ENCODE peak calls at places on chromosomes 7 and 10, in eight cellular contexts. R is pancreas, I is adrenal gland, K is sigmoid colon, Q is fibroblast of lung, C is colonic mucosa, E is esophagus muscularis mucosa, A is spleen. M is an unnamed sample.
A peak's percentile ranks its signal among the peaks of the same experiment; 100 is the strongest.

GRCh38 chr10:1788401-1788800 is 51.1 kb upstream of the ADARB2 start:
- DNase-seq in E (no peak), Q (no peak), I (no peak), A (no peak), C (no peak), K (no peak), R (no peak), M (no peak)

GRCh38 chr10:37975407-37975991 is 948 bp downstream of the ZNF25 start:
- DNase-seq in A (no peak), K (no peak), R (no peak), C (no peak), I (no peak), E (no peak), Q (peak; percentile 34), M (no peak)

GRCh38 chr10:119104653-119105024 is 726 bp downstream of the DENND10 start:
- DNase-seq in Q (peak; percentile 18), I (no peak), C (peak; percentile 40), A (peak; percentile 88), E (no peak), K (peak; percentile 69), R (peak; percentile 21), M (peak; percentile 4)

GRCh38 chr10:32340596-32341180 is 6.3 kb downstream of the EPC1 start:
- DNase-seq in R (no peak), E (no peak), C (no peak), Q (no peak), K (no peak), I (no peak), A (no peak), M (no peak)

GRCh38 chr7:102967798-102968197 is 55.0 kb downstream of the LRRC17 start:
- DNase-seq in A (no peak), C (no peak), E (peak; percentile 0), I (no peak), K (no peak), Q (no peak), R (no peak), M (peak; percentile 87)

GRCh38 chr10:1015688-1016087 is 10.0 kb downstream of the IDI2 start:
- DNase-seq in Q (no peak), R (no peak), C (no peak), K (no peak), A (peak; percentile 24), E (no peak), I (peak; percentile 56), M (no peak)

GRCh38 chr7:140069298-140069949 is 6.7 kb upstream of the PARP12 start:
- DNase-seq in C (no peak), E (no peak), R (no peak), K (no peak), I (no peak), A (no peak), Q (no peak), M (no peak)

GRCh38 chr10:26215923-26216576 is 524 bp upstream of the GAD2 start:
- DNase-seq in C (no peak), K (no peak), A (no peak), R (peak; percentile 25), E (peak; percentile 90), Q (no peak), I (no peak), M (peak; percentile 13)

GRCh38 chr7:2004841-2005351 is 227.8 kb downstream of the MAD1L1 start:
- DNase-seq in K (peak; percentile 45), A (peak; percentile 68), C (no peak), Q (no peak), R (no peak), E (no peak), I (peak; percentile 4), M (no peak)

GRCh38 chr10:4316166-4316810 is 509.7 kb upstream of the AKR1E2 start:
- DNase-seq in Q (peak; percentile 89), E (no peak), A (no peak), R (no peak), C (no peak), I (no peak), K (peak; percentile 76), M (peak; percentile 95)

GRCh38 chr7:73519867-73520672 is 2.0 kb downstream of the BAZ1B start:
- DNase-seq in K (no peak), E (no peak), I (no peak), A (peak; percentile 62), C (peak; percentile 36), Q (no peak), R (no peak), M (no peak)

GRCh38 chr10:129966831-129967578 is 2.9 kb upstream of the EBF3 start:
- DNase-seq in I (no peak), A (peak; percentile 71), K (peak; percentile 52), Q (no peak), R (no peak), E (no peak), C (no peak), M (no peak)

GRCh38 chr7:149870701-149871483 is 2.9 kb upstream of the ATP6V0E2 start:
- DNase-seq in Q (no peak), R (no peak), K (no peak), A (no peak), E (no peak), C (peak; percentile 8), I (no peak), M (no peak)

GRCh38 chr10:132109341-132110072 is 43.8 kb downstream of the JAKMIP3 start:
- DNase-seq in R (no peak), C (no peak), I (peak; percentile 3), Q (peak; percentile 1), K (peak; percentile 64), A (no peak), E (no peak), M (no peak)

GRCh38 chr7:129728875-129729467 is 117.5 kb downstream of the NRF1 start:
- DNase-seq in K (no peak), Q (no peak), R (no peak), A (no peak), I (no peak), C (peak; percentile 23), E (no peak), M (no peak)

GRCh38 chr10:130464426-130464825 is 328.2 kb downstream of the GLRX3 start:
- DNase-seq in A (no peak), Q (no peak), I (no peak), R (no peak), C (no peak), E (peak; percentile 90), K (no peak), M (no peak)

GRCh38 chr10:44958196-44958896 is 1.3 kb upstream of the RASSF4 start:
- DNase-seq in R (no peak), K (peak; percentile 66), E (no peak), C (peak; percentile 18), I (peak; percentile 65), Q (no peak), A (peak; percentile 25), M (peak; percentile 83)

GRCh38 chr7:19079066-19079465 is 38.4 kb downstream of the TWIST1 start:
- DNase-seq in E (no peak), R (no peak), C (no peak), A (no peak), Q (peak; percentile 65), I (no peak), K (no peak), M (peak; percentile 33)

GRCh38 chr10:4073912-4074311 is 288.9 kb upstream of the KLF6 start:
- DNase-seq in E (no peak), A (no peak), R (no peak), K (no peak), I (no peak), Q (peak; percentile 81), C (no peak), M (peak; percentile 81)

GRCh38 chr10:14365231-14365744 is 34.6 kb upstream of the FRMD4A start:
- DNase-seq in Q (no peak), R (no peak), E (no peak), C (no peak), I (no peak), K (no peak), A (no peak), M (no peak)
- H3K4me1 ChIP-seq in Q (no peaks in the 10 kb centered on the region), R (no peaks in the 10 kb centered on the region), E (no peaks in the 10 kb centered on the region), C (no peaks in the 10 kb centered on the region), I (no peaks in the 10 kb centered on the region), K (no peaks in the 10 kb centered on the region), A (no peaks in the 10 kb centered on the region), M (peaks cover 7% of the 10 kb centered on the region)

GRCh38 chr7:30352169-30352568 is 67.8 kb downstream of the ZNRF2 start:
- DNase-seq in K (no peak), I (no peak), R (no peak), C (no peak), A (no peak), Q (no peak), E (no peak), M (no peak)
- TF ChIP-seq CTCF in K (no peak), I (no peak), R (no peak), C (no peak), A (no peak), Q (no peak), E (no peak), M (no peak)

DNA sequence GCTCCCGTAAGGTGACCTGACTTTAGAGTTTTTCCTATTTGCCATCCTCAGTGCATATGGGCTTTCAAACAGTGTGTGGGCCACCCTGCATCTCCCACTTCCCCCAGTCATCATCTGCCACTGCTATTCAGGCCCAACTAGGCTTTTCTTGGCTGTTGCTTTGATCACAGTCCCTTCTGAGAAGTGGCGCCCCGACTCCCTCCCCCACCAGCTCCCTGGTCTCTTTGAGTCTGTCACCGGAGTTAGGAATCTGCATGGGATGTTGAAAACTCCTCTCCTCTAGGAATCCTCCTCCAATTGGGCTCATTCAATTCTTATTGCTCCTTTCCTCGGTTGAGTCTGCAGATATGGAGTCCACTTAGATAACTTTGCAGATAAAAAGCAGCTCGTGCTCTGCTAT is 32.1 kb downstream of the HIF1AN start:
- DNase-seq in C (no peak), R (no peak), A (no peak), E (no peak), Q (no peak), I (no peak), K (no peak), M (no peak)
- H3K27me3 ChIP-seq in C (peaks cover 6% of the 10 kb centered on the region), R (no peaks in the 10 kb centered on the region), A (peaks cover 90% of the 10 kb centered on the region), E (peaks cover 45% of the 10 kb centered on the region), Q (peaks cover 40% of the 10 kb centered on the region), I (peaks cover 31% of the 10 kb centered on the region), K (peaks cover 59% of the 10 kb centered on the region), M (peaks cover 65% of the 10 kb centered on the region)

GRCh38 chr7:151429555-151430331 is 10.2 kb downstream of the CRYGN start:
- DNase-seq in Q (no peak), A (peak; percentile 74), R (peak; percentile 52), I (no peak), K (peak; percentile 59), E (no peak), C (no peak), M (no peak)
- H3K4me1 ChIP-seq in Q (peaks cover 17% of the 10 kb centered on the region), A (peaks cover 14% of the 10 kb centered on the region), R (no peaks in the 10 kb centered on the region), I (peaks cover 16% of the 10 kb centered on the region), K (peaks cover 24% of the 10 kb centered on the region), E (peaks cover 31% of the 10 kb centered on the region), C (no peaks in the 10 kb centered on the region), M (peaks cover 39% of the 10 kb centered on the region)

GRCh38 chr10:89734616-89735015 is 33.2 kb downstream of the KIF20B start:
- DNase-seq in I (no peak), K (no peak), R (no peak), A (no peak), C (no peak), E (no peak), Q (no peak), M (no peak)
- TF ChIP-seq CTCF in I (no peak), K (no peak), R (no peak), A (no peak), C (no peak), E (no peak), Q (no peak), M (no peak)

DNA sequence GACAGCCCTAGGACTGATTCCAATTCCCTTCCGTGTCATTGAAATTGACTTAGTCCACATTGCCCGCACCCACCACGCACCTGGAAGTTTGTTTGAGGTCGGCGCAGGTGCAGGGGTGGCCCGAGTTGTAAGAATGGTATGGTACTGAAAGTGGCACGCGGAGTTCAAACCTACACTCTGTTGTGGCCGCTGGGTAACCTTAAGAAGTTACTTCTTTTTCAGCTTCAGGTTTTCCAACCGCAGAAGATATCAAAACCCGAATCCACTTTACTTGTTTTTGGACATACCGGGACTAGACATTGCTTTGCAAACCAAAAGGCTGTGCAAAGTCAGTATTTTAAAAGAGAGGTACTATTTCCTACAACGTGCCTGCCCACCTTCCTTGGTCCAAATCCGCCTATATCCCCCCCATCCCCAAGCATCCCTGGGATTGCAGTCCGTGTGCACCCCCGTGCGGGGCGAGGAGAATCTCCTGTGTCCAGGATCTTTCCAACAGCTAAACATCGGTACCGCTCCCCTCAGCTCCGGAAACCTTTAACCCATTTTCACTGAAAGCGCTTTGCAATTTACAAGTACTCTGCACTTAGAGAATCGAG is 1.0 kb downstream of the IGFBP3 start:
- DNase-seq in A (no peak), I (no peak), Q (peak; percentile 11), R (no peak), K (no peak), E (peak; percentile 89), C (no peak), M (peak; percentile 6)
- H3K27me3 ChIP-seq in A (peaks cover 71% of the 10 kb centered on the region), I (peaks cover 47% of the 10 kb centered on the region), Q (peaks cover 25% of the 10 kb centered on the region), R (peaks cover 14% of the 10 kb centered on the region), K (peaks cover 12% of the 10 kb centered on the region), E (peaks cover 10% of the 10 kb centered on the region), C (peaks cover 37% of the 10 kb centered on the region), M (peaks cover 9% of the 10 kb centered on the region)